ENCODE peak calls at places on chromosomes 16 and 17, in nine cellular contexts. V is aorta; U is H7; X is stimulated activated effector memory CD8-positive, alpha-beta T cell treated with anti-CD3 and anti-CD28 coated beads, Interleukin-12 subunit alpha, Interleukin-12 subunit beta, amount 100 ng/mL, for 72 hours; D is right lobe of liver; G is kidney glomerular epithelial cell; A is ovary; I is naive thymus-derived CD4-positive, alpha-beta T cell; P is left cardiac atrium. B is an unnamed sample.

GRCh38 chr17:28613916-28614315 is at the start of gene RSKR:
- DNase-seq in V (no peak), U (no peak), X (no peak), D (no peak), G (no peak), A (no peak), I (no peak), P (no peak), B (no peak)

GRCh38 chr16:73713301-73713700 is 583.3 kb upstream of the PSMD7 start:
- DNase-seq in V (no peak), U (no peak), X (no peak), D (no peak), G (no peak), A (no peak), I (no peak), P (no peak), B (no peak)

GRCh38 chr16:891353-891740 is 79.4 kb downstream of the LMF1 start:
- DNase-seq in V (no peak), U (no peak), X (no peak), D (no peak), G (no peak), A (no peak), I (no peak), P (no peak), B (no peak)

GRCh38 chr17:50094243-50094752 is 853 bp upstream of the PDK2 start:
- DNase-seq in V (peak), U (peak), X (peak), D (peak), G (peak), A (peak), I (peak), P (peak), B (peak)

GRCh38 chr17:1058423-1059130 is 61.6 kb downstream of the TIMM22 start:
- DNase-seq in V (peak), U (peak), X (peak), D (peak), G (peak), A (no peak), I (no peak), P (peak), B (peak)

GRCh38 chr16:81889896-81890634 is 111.0 kb downstream of the PLCG2 start:
- DNase-seq in V (no peak), U (peak), X (peak), D (peak), G (peak), A (no peak), I (peak), P (no peak), B (peak)

GRCh38 chr16:83813818-83814653 is 6.3 kb downstream of the HSBP1 start:
- DNase-seq in V (no peak), U (no peak), X (no peak), D (peak), G (peak), A (peak), I (no peak), P (no peak), B (peak)

GRCh38 chr17:73667184-73667959 is 23.1 kb upstream of the SDK2 start:
- DNase-seq in V (no peak), U (no peak), X (no peak), D (no peak), G (no peak), A (no peak), I (peak), P (no peak), B (no peak)

GRCh38 chr16:75235721-75236193 is 15.7 kb downstream of the BCAR1 start:
- DNase-seq in V (no peak), U (no peak), X (no peak), D (peak), G (no peak), A (peak), I (no peak), P (peak), B (no peak)

GRCh38 chr16:24537474-24538337 is 1.7 kb upstream of the RBBP6 start:
- DNase-seq in V (no peak), U (no peak), X (no peak), D (no peak), G (no peak), A (no peak), I (peak), P (no peak), B (no peak)

GRCh38 chr17:45649796-45650195 is 134.3 kb upstream of the CRHR1 start:
- DNase-seq in V (peak), U (no peak), X (no peak), D (no peak), G (no peak), A (no peak), I (no peak), P (no peak), B (no peak)

GRCh38 chr17:68646626-68647526 is 45.7 kb upstream of the FAM20A start:
- DNase-seq in V (no peak), U (no peak), X (no peak), D (no peak), G (no peak), A (no peak), I (no peak), P (no peak), B (no peak)

GRCh38 chr17:40345161-40346034 is 19.1 kb downstream of the GJD3 start:
- DNase-seq in V (peak), U (peak), X (no peak), D (peak), G (peak), A (peak), I (peak), P (peak), B (peak)

GRCh38 chr16:49473131-49473530 is 99.5 kb downstream of the C16orf78 start:
- DNase-seq in V (no peak), U (no peak), X (no peak), D (peak), G (no peak), A (peak), I (no peak), P (no peak), B (no peak)

GRCh38 chr17:3894927-3895343 is 2.1 kb upstream of the CAMKK1 start:
- DNase-seq in V (no peak), U (no peak), X (no peak), D (no peak), G (no peak), A (no peak), I (no peak), P (peak), B (peak)

GRCh38 chr17:43437756-43438155 is 39.0 kb downstream of the ARL4D start:
- DNase-seq in V (no peak), U (no peak), X (no peak), D (no peak), G (no peak), A (no peak), I (no peak), P (no peak), B (no peak)

GRCh38 chr17:51653902-51654301 is 393.6 kb downstream of the UTP18 start:
- DNase-seq in V (no peak), U (peak), X (no peak), D (no peak), G (no peak), A (no peak), I (no peak), P (no peak), B (no peak)

GRCh38 chr17:80782536-80783427 is 208.9 kb upstream of the CHMP6 start:
- DNase-seq in V (no peak), U (no peak), X (no peak), D (no peak), G (peak), A (no peak), I (peak), P (no peak), B (no peak)

GRCh38 chr17:30716461-30717289 is 107.8 kb downstream of the CRLF3 start:
- DNase-seq in V (peak), U (peak), X (no peak), D (no peak), G (no peak), A (peak), I (no peak), P (peak), B (no peak)

GRCh38 chr17:30235386-30236296 is at the start of gene SLC6A4:
- DNase-seq in V (no peak), U (peak), X (no peak), D (no peak), G (no peak), A (no peak), I (no peak), P (no peak), B (peak)

GRCh38 chr16:83744521-83744981 is 63.2 kb upstream of the HSBP1 start:
- DNase-seq in V (no peak), U (no peak), X (no peak), D (peak), G (peak), A (no peak), I (no peak), P (peak), B (peak)

GRCh38 chr17:4233668-4234258 is 30.0 kb downstream of the ANKFY1 start:
- DNase-seq in V (no peak), U (no peak), X (no peak), D (no peak), G (no peak), A (no peak), I (no peak), P (no peak), B (no peak)

GRCh38 chr16:52383640-52384292 is 163.2 kb downstream of the TOX3 start:
- DNase-seq in V (no peak), U (peak), X (no peak), D (peak), G (peak), A (no peak), I (no peak), P (no peak), B (peak)

GRCh38 chr17:44086364-44087311 is 16.1 kb downstream of the G6PC3 start:
- DNase-seq in V (no peak), U (peak), X (peak), D (no peak), G (peak), A (peak), I (no peak), P (no peak), B (peak)

B was measured in epithelial cell of esophagus.